ENCODE peak calls at places on chromosomes 1 and 21, in six cellular contexts. F is cardiac muscle cell; Y is effector memory CD4-positive, alpha-beta T cell; P is stomach; Z is left lung; Q is hepatocyte. K is an unnamed sample.

GRCh38 chr1:163250382-163250974 is 47.8 kb upstream of the RGS5 start:
- DNase-seq in F (no peak), Y (no peak), P (no peak), Z (no peak), Q (no peak), K (no peak)

GRCh38 chr21:25573409-25574206 is 33.7 kb downstream of the MRPL39 start:
- DNase-seq in F (peak; percentile 74), Y (peak; percentile 44), P (no peak), Z (no peak), Q (peak; percentile 49), K (no peak)

GRCh38 chr1:54124472-54124871 is 28.3 kb downstream of the CDCP2 start:
- DNase-seq in F (no peak), Y (no peak), P (peak; percentile 53), Z (no peak), Q (peak; percentile 66), K (peak; percentile 45)

GRCh38 chr1:27626031-27626935 is 8.7 kb downstream of the FGR start:
- DNase-seq in F (peak; percentile 18), Y (no peak), P (no peak), Z (peak; percentile 69), Q (no peak), K (no peak)

GRCh38 chr1:23865543-23865930 is 2.6 kb downstream of the FUCA1 start:
- DNase-seq in F (peak; percentile 56), Y (no peak), P (peak; percentile 36), Z (no peak), Q (no peak), K (no peak)

GRCh38 chr1:162908780-162909179 is 47.8 kb upstream of the CCDC190 start:
- DNase-seq in F (peak; percentile 47), Y (no peak), P (no peak), Z (no peak), Q (no peak), K (no peak)

GRCh38 chr1:10765734-10766478 is 30.5 kb downstream of the CASZ1 start:
- DNase-seq in F (no peak), Y (no peak), P (peak; percentile 87), Z (no peak), Q (no peak), K (no peak)

GRCh38 chr1:199909137-199909536 is 118.4 kb upstream of the NR5A2 start:
- DNase-seq in F (peak; percentile 4), Y (no peak), P (no peak), Z (no peak), Q (no peak), K (no peak)

GRCh38 chr1:165928075-165928731 is 100.8 kb downstream of the UCK2 start:
- DNase-seq in F (peak; percentile 58), Y (peak; percentile 4), P (peak; percentile 37), Z (no peak), Q (peak; percentile 57), K (no peak)

GRCh38 chr1:103142466-103142865 is 34.1 kb upstream of the COL11A1 start:
- DNase-seq in F (no peak), Y (no peak), P (no peak), Z (no peak), Q (no peak), K (no peak)

GRCh38 chr21:35940074-35940927 is 120.0 kb downstream of the SETD4 start:
- DNase-seq in F (peak; percentile 89), Y (no peak), P (peak; percentile 42), Z (no peak), Q (peak; percentile 83), K (no peak)

GRCh38 chr1:153790996-153791855 is 16.0 kb downstream of the SLC27A3 start:
- DNase-seq in F (peak; percentile 95), Y (no peak), P (no peak), Z (no peak), Q (peak; percentile 56), K (peak; percentile 85)

GRCh38 chr1:188723332-188724020 is 1754.2 kb downstream of the BRINP3 start:
- DNase-seq in F (no peak), Y (no peak), P (no peak), Z (no peak), Q (no peak), K (no peak)

GRCh38 chr1:13483946-13484345 is 29.9 kb downstream of the LRRC38 start:
- DNase-seq in F (no peak), Y (no peak), P (no peak), Z (peak; percentile 36), Q (no peak), K (no peak)

GRCh38 chr1:19442150-19443096 is 42.9 kb downstream of the CAPZB start:
- DNase-seq in F (peak; percentile 35), Y (no peak), P (no peak), Z (no peak), Q (no peak), K (no peak)

GRCh38 chr1:5991784-5992033 is 516 bp downstream of the NPHP4 start:
- DNase-seq in F (no peak), Y (no peak), P (no peak), Z (no peak), Q (no peak), K (no peak)

GRCh38 chr1:234918216-234918841 is 210.3 kb downstream of the TOMM20 start:
- DNase-seq in F (peak; percentile 75), Y (no peak), P (peak; percentile 66), Z (no peak), Q (no peak), K (no peak)

GRCh38 chr1:243731301-243731891 is 118.6 kb downstream of the AKT3 start:
- DNase-seq in F (peak; percentile 86), Y (no peak), P (peak; percentile 43), Z (no peak), Q (peak; percentile 26), K (no peak)

DNA sequence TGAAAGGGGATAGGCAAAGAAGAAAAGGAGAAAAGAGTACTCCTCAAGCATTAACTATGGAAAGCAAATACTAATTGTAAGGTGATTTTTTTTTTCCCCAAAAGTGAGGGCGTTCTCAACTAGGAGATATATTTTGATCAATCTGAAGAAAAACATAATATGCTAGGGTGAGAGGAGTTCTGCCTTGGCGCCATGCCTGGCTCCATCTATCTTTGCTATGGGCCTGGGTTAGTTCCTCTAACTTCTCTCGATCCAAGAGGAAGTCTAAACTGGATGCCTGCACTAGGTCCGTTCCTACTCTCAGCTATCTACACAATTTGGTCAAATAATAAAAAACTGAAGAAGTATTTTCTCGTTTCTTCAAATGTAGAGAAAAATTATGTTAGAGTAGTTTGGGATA is 20.5 kb downstream of the CNN3 start:
- DNase-seq in F (no peak), Y (no peak), P (no peak), Z (no peak), Q (no peak), K (no peak)
- H3K4me1 ChIP-seq in F (no peaks in the 10 kb centered on the region), Y (no peaks in the 10 kb centered on the region), P (peaks cover 86% of the 10 kb centered on the region), Z (peaks cover 6% of the 10 kb centered on the region), Q (no peaks in the 10 kb centered on the region), K (no peaks in the 10 kb centered on the region)

GRCh38 chr1:33346921-33347649 is 26.2 kb upstream of the A3GALT2 start:
- DNase-seq in F (peak; percentile 96), Y (no peak), P (peak; percentile 50), Z (no peak), Q (peak; percentile 65), K (no peak)
- H3K27ac ChIP-seq in F (no peak overlapping the region), Y (no peak overlapping the region), P (peak overlapping the region; percentile 100), Z (peak overlapping the region; percentile 97), Q (peak overlapping the region; percentile 96), K (peak overlapping the region; percentile 96)

DNA sequence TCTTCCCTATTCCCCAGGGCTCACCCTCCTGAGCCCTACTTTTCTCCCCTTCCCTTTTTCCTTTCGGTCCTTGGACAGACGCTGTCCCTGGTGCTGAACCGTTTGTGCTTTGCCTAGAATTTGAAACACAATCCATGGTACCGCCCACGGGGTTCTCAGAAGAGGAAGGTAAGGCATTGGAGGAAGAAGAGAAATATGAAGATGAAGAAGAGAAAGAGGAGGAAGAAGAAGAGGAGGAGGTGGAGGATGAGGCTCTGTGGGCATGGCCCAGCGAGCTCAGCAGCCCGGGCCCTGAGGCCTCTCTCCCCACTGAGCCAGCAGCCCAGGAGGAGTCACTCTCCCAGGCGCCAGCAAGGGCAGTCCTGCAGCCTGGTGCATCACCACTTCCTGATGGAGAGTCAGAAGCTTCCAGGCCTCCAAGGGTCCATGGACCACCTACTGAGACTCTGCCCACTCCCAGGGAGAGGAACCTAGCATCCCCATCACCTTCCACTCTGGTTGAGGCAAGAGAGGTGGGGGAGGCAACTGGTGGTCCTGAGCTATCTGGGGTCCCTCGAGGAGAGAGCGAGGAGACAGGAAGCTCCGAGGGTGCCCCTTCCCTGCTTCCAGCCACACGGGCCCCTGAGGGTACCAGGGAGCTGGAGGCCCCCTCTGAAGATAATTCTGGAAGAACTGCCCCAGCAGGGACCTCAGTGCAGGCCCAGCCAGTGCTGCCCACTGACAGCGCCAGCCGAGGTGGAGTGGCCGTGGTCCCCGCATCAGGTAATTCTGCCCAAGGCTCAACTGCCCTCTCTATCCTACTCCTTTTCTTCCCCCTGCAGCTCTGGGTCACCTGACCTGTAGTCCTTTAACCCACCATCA is 10.4 kb downstream of the BCAN start:
- DNase-seq in F (peak; percentile 64), Y (no peak), P (no peak), Z (no peak), Q (peak; percentile 76), K (no peak)
- H3K27me3 ChIP-seq in F (peaks cover 93% of the 10 kb centered on the region), Y (peaks cover 14% of the 10 kb centered on the region), P (peaks cover 3% of the 10 kb centered on the region), Z (peaks cover 100% of the 10 kb centered on the region), Q (peaks cover 66% of the 10 kb centered on the region), K (peaks cover 85% of the 10 kb centered on the region)

GRCh38 chr1:236741757-236742156 is 53.3 kb upstream of the MTR start:
- DNase-seq in F (no peak), Y (no peak), P (no peak), Z (no peak), Q (no peak), K (no peak)
- H3K4me1 ChIP-seq in F (no peaks in the 10 kb centered on the region), Y (no peaks in the 10 kb centered on the region), P (no peaks in the 10 kb centered on the region), Z (no peaks in the 10 kb centered on the region), Q (no peaks in the 10 kb centered on the region), K (no peaks in the 10 kb centered on the region)

DNA sequence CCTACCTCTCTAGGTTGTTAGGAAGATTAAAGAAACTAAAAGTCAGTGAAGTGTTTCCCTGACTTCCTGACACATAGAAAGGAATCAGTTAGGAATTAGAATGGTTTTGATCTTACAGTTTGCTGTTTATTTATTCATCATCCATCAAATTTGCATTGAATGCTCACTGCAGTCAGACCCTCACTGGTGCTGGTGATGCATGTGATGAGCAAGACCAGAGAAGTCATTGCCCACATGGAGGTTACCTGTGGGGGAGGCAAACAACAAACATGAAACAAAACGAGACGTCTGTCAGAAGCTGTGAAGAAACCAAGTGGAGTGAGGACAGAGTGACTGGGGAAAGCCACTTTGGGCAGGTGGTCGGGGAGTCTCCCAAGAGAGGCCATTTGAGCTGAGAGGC is 6.4 kb downstream of the CTPS1 start:
- DNase-seq in F (no peak), Y (no peak), P (no peak), Z (no peak), Q (no peak), K (no peak)
- H3K27ac ChIP-seq in F (no peak overlapping the region), Y (no peak overlapping the region), P (peak overlapping the region; percentile 6), Z (no peak overlapping the region), Q (peak overlapping the region; percentile 76), K (no peak overlapping the region)

K was measured in spleen.